ENCODE peak calls at places on chromosomes 5 and 9, in four cellular contexts. One of them, this sample, is unnamed.

GRCh38 chr5:163460562-163461176 is at the start of gene HMMR:
- DNase-seq in H1: no peak
- DNase-seq in H9: no peak
- DNase-seq in mesenchymal stem cell: peak
- DNase-seq in this sample: no peak

GRCh38 chr5:127515693-127516440 is 1.6 kb upstream of the PRRC1 start:
- DNase-seq in H1: no peak
- DNase-seq in H9: no peak
- DNase-seq in mesenchymal stem cell: no peak
- DNase-seq in this sample: no peak

GRCh38 chr5:181052526-181052927 is 12.5 kb downstream of the BTNL9 start:
- DNase-seq in mesenchymal stem cell: no peak
- DNase-seq in H9: peak
- DNase-seq in H1: no peak
- DNase-seq in this sample: no peak

GRCh38 chr5:126096442-126096841 is 326.8 kb upstream of the GRAMD2B start:
- DNase-seq in H9: no peak
- DNase-seq in H1: no peak
- DNase-seq in mesenchymal stem cell: no peak
- DNase-seq in this sample: no peak

GRCh38 chr9:133137451-133138231 is 16.6 kb upstream of the RALGDS start:
- DNase-seq in mesenchymal stem cell: no peak
- DNase-seq in H9: no peak
- DNase-seq in H1: no peak
- DNase-seq in this sample: no peak

GRCh38 chr5:138938526-138938925 is 63.4 kb upstream of the LRRTM2 start:
- DNase-seq in H9: no peak
- DNase-seq in H1: no peak
- DNase-seq in mesenchymal stem cell: peak
- DNase-seq in this sample: no peak

GRCh38 chr5:55441107-55441771 is 93.5 kb downstream of the PLPP1 start:
- DNase-seq in H9: no peak
- DNase-seq in H1: no peak
- DNase-seq in mesenchymal stem cell: no peak
- DNase-seq in this sample: no peak

GRCh38 chr9:115142502-115143265 is 24.7 kb upstream of the TNC start:
- DNase-seq in H1: no peak
- DNase-seq in mesenchymal stem cell: peak
- DNase-seq in H9: no peak
- DNase-seq in this sample: no peak

GRCh38 chr5:124494540-124495116 is 251.8 kb downstream of the ZNF608 start:
- DNase-seq in mesenchymal stem cell: no peak
- DNase-seq in H1: no peak
- DNase-seq in H9: no peak
- DNase-seq in this sample: no peak

GRCh38 chr5:103119067-103119764 is 722 bp downstream of the GIN1 start:
- DNase-seq in H9: no peak
- DNase-seq in H1: no peak
- DNase-seq in mesenchymal stem cell: no peak
- DNase-seq in this sample: peak

GRCh38 chr9:70205366-70206020 is 53.3 kb upstream of the SMC5 start:
- DNase-seq in H1: no peak
- DNase-seq in mesenchymal stem cell: no peak
- DNase-seq in H9: no peak
- DNase-seq in this sample: no peak

GRCh38 chr5:16464664-16465543 is 696 bp downstream of the ZNF622 start:
- DNase-seq in mesenchymal stem cell: peak
- DNase-seq in H9: no peak
- DNase-seq in H1: no peak
- DNase-seq in this sample: no peak

GRCh38 chr9:76883341-76883740 is 22.6 kb downstream of the PRUNE2 start:
- DNase-seq in H1: no peak
- DNase-seq in H9: no peak
- DNase-seq in mesenchymal stem cell: no peak
- DNase-seq in this sample: no peak

GRCh38 chr5:54823006-54823405 is 162.4 kb downstream of the ESM1 start:
- DNase-seq in H1: no peak
- DNase-seq in H9: no peak
- DNase-seq in mesenchymal stem cell: no peak
- DNase-seq in this sample: no peak

GRCh38 chr5:111309384-111309783 is 85.2 kb downstream of the CAMK4 start:
- DNase-seq in H9: no peak
- DNase-seq in mesenchymal stem cell: no peak
- DNase-seq in H1: no peak
- DNase-seq in this sample: no peak
- H2BK15ac ChIP-seq in H9: no peak
- H2BK15ac ChIP-seq in mesenchymal stem cell: no peak
- H2BK15ac ChIP-seq in H1: no peak
- H2BK15ac ChIP-seq in this sample: no peak

GRCh38 chr9:33375238-33375840 is 27.0 kb downstream of the AQP7 start:
- DNase-seq in H9: peak
- DNase-seq in H1: no peak
- DNase-seq in mesenchymal stem cell: no peak
- DNase-seq in this sample: peak
- H2BK12ac ChIP-seq in H9: no peak
- H2BK12ac ChIP-seq in H1: peak
- H2BK12ac ChIP-seq in mesenchymal stem cell: peak
- H2BK12ac ChIP-seq in this sample: no peak

GRCh38 chr5:117455236-117456233 is 880.9 kb upstream of the SEMA6A start:
- DNase-seq in mesenchymal stem cell: no peak
- DNase-seq in H9: peak
- DNase-seq in H1: peak
- DNase-seq in this sample: no peak

GRCh38 chr5:117463836-117464235 is 889.2 kb upstream of the SEMA6A start:
- DNase-seq in H9: no peak
- DNase-seq in mesenchymal stem cell: no peak
- DNase-seq in H1: no peak
- DNase-seq in this sample: no peak

DNA sequence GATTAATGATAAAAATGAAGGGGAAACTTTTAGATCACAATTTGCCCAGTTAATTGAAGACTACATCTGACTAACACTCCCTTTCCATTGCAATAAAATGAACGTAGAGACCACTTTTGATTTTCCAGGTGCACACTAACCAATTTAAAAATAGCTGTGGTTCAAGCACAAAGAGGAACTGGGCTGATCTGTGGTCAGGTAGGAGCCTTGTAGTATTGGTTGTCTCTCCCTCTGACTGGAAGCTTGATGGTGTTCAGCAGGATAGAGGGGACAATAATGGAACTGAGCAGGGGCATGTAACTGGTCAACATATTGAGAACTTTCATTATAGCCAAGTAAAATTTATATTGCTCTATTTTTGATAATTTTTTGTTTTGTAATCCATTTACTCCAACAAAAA is 886.8 kb upstream of the SEMA6A start:
- DNase-seq in H9: no peak
- DNase-seq in mesenchymal stem cell: no peak
- DNase-seq in H1: no peak
- DNase-seq in this sample: no peak
- H3K4me2 ChIP-seq in H9: no peak
- H3K4me2 ChIP-seq in mesenchymal stem cell: no peak
- H3K4me2 ChIP-seq in H1: no peak
- H3K4me2 ChIP-seq in this sample: no peak

DNA sequence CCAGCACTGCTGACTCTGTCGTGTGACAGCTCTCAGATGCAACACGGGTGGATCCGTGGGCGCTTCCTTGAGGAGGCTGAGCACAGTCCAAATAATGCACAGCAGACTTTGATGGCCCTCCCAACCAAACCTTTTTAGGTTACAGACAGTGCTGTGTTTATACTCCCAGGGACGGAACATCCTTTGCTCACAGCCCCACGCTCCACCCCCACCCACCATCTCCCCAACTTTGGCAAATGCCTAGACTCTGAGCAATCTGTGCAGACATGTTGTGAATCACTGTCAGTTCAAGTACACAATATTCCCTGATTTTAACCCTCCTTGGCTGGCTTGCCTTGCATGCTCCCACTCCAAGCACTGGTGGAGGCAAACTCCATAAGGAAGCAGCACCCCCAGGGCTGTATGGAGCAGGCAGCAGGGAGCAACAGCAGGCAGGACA is 324.6 kb downstream of the MLLT3 start:
- DNase-seq in H1: no peak
- DNase-seq in H9: no peak
- DNase-seq in mesenchymal stem cell: peak
- DNase-seq in this sample: no peak
- H2BK15ac ChIP-seq in H1: no peak
- H2BK15ac ChIP-seq in H9: no peak
- H2BK15ac ChIP-seq in mesenchymal stem cell: no peak
- H2BK15ac ChIP-seq in this sample: no peak

GRCh38 chr5:91312698-91313097 is 70.4 kb downstream of the ARRDC3 start:
- DNase-seq in H9: no peak
- DNase-seq in H1: no peak
- DNase-seq in mesenchymal stem cell: no peak
- DNase-seq in this sample: no peak
- H2BK12ac ChIP-seq in H9: no peak
- H2BK12ac ChIP-seq in H1: no peak
- H2BK12ac ChIP-seq in mesenchymal stem cell: no peak
- H2BK12ac ChIP-seq in this sample: no peak

DNA sequence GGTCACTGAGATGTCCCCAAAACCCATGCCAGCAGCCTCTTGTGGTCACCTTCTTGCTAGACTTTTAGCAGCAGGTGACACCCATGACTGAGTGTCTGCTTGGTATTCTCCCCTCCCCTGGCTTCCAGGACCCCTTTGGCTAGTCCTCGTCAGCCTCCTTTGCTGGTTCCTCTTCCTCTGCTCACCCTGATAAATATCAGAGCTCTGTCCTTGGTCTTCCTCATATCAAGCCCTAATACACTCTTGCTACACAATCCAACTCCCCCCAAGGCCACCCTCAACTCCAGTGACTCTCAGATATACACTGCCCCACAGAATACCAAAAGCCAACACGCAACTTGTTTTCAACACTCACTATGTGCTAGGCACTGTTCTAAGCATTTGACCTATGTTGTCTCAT is 30.2 kb upstream of the LCP2 start:
- DNase-seq in H9: no peak
- DNase-seq in mesenchymal stem cell: no peak
- DNase-seq in H1: no peak
- DNase-seq in this sample: no peak
- H3K4me2 ChIP-seq in H9: no peak
- H3K4me2 ChIP-seq in mesenchymal stem cell: no peak
- H3K4me2 ChIP-seq in H1: no peak
- H3K4me2 ChIP-seq in this sample: no peak

DNA sequence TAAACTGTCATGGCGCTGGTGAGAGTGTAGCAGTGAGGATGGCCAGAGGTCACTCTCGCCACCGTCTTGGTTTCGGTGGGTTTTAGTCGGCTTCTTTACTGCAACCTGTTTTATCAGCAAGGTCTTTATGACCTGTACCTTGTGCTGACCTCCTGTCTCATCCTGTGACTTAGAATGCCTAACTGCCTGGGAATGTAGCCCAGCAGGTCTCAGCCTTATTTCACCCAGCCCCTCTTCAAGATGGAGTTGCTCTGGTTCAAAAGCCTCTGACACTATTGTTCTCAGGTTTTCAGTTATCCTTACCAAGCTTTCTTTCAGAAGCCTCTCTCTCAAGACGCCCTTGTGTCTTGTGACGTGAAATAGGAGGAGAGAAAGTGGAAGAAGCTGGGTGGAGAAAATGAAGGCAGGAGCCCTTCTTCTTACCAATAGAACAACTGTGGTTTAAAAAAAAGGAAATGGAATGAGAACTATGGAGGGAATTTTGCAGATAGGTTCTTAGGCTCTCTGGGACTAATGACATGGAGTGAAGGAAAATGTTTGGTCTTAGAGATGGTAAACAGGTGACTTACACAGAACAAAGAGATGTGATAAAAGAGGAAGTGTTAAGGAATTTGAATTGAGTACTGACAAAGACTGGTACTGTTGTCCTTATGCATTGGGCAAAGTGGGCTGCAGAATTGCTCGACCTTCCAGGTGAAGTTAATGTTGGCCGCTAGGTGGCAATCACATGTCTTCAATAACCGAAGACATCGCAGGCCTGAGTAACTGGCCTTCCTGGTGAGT is 133.3 kb upstream of the RAI14 start:
- DNase-seq in mesenchymal stem cell: peak
- DNase-seq in H1: peak
- DNase-seq in H9: peak
- DNase-seq in this sample: peak
- H2BK15ac ChIP-seq in mesenchymal stem cell: no peak
- H2BK15ac ChIP-seq in H1: no peak
- H2BK15ac ChIP-seq in H9: no peak
- H2BK15ac ChIP-seq in this sample: no peak